ENCODE peak calls at places on chromosomes 3 and 15, in ten cellular contexts. V is activated effector memory CD4-positive, alpha-beta T cell treated with Interleukin-2 at 50 U/mL for 16 hours; L is progenitor cell of endocrine pancreas; Q is neural crest cell; R is stimulated activated CD8-positive, alpha-beta memory T cell treated with anti-CD3 and anti-CD28 coated beads, Interleukin-15, amount 100 ng/mL, for 24 hours; J is pancreas; Y is T47D; O is NCI-H1436; S is T follicular helper cell; F is lung. E is an unnamed sample.

GRCh38 chr3:62884041-62884870 is 9.0 kb upstream of the CADPS start:
- DNase-seq in V (no peak), L (no peak), Q (no peak), R (no peak), J (no peak), Y (no peak), O (no peak), S (no peak), F (no peak), E (no peak)

GRCh38 chr15:83200162-83200561 is 7.5 kb downstream of the HDGFL3 start:
- DNase-seq in V (no peak), L (no peak), Q (no peak), R (no peak), J (no peak), Y (no peak), O (no peak), S (no peak), F (no peak), E (no peak)

GRCh38 chr15:66178531-66178910 is 75.0 kb downstream of the MEGF11 start:
- DNase-seq in V (no peak), L (no peak), Q (no peak), R (no peak), J (no peak), Y (no peak), O (no peak), S (no peak), F (no peak), E (no peak)

GRCh38 chr3:143786229-143787199 is 61.8 kb downstream of the SLC9A9 start:
- DNase-seq in V (no peak), L (no peak), Q (no peak), R (no peak), J (no peak), Y (no peak), O (no peak), S (no peak), F (no peak), E (no peak)

GRCh38 chr3:66299893-66300292 is 79.1 kb downstream of the SLC25A26 start:
- DNase-seq in V (no peak), L (no peak), Q (no peak), R (no peak), J (no peak), Y (no peak), O (no peak), S (no peak), F (no peak), E (no peak)

GRCh38 chr3:49158108-49158709 is 7.9 kb downstream of the CCDC71 start:
- DNase-seq in V (peak), L (no peak), Q (peak), R (no peak), J (no peak), Y (peak), O (no peak), S (peak), F (peak), E (no peak)

GRCh38 chr3:196757876-196758739 is 18.5 kb downstream of the PAK2 start:
- DNase-seq in V (no peak), L (no peak), Q (no peak), R (no peak), J (no peak), Y (peak), O (no peak), S (no peak), F (no peak), E (no peak)

GRCh38 chr15:59918994-59919951 is 84.8 kb upstream of the FOXB1 start:
- DNase-seq in V (no peak), L (no peak), Q (no peak), R (no peak), J (no peak), Y (no peak), O (no peak), S (no peak), F (no peak), E (no peak)

GRCh38 chr3:126914226-126914625 is 68.7 kb upstream of the PLXNA1 start:
- DNase-seq in V (no peak), L (no peak), Q (no peak), R (no peak), J (no peak), Y (no peak), O (no peak), S (no peak), F (no peak), E (no peak)

GRCh38 chr3:105614288-105615030 is 247.8 kb downstream of the ALCAM start:
- DNase-seq in V (no peak), L (no peak), Q (no peak), R (no peak), J (no peak), Y (no peak), O (no peak), S (no peak), F (no peak), E (no peak)

GRCh38 chr3:62109534-62109933 is 263.8 kb downstream of the FEZF2 start:
- DNase-seq in V (no peak), L (no peak), Q (no peak), R (no peak), J (no peak), Y (no peak), O (no peak), S (no peak), F (no peak), E (no peak)

GRCh38 chr3:151051533-151051932 is 33.9 kb upstream of the MED12L start:
- DNase-seq in V (no peak), L (no peak), Q (no peak), R (no peak), J (no peak), Y (no peak), O (no peak), S (no peak), F (no peak), E (no peak)

GRCh38 chr15:68014219-68014618 is 39.9 kb upstream of the PIAS1 start:
- DNase-seq in V (no peak), L (no peak), Q (no peak), R (no peak), J (no peak), Y (no peak), O (no peak), S (no peak), F (no peak), E (no peak)

GRCh38 chr3:188202358-188203138 is 48.6 kb downstream of the LPP start:
- DNase-seq in V (no peak), L (no peak), Q (no peak), R (no peak), J (no peak), Y (peak), O (no peak), S (no peak), F (no peak), E (no peak)

GRCh38 chr3:138032567-138032966 is 22.6 kb downstream of the CLDN18 start:
- DNase-seq in V (no peak), L (no peak), Q (no peak), R (no peak), J (no peak), Y (no peak), O (no peak), S (no peak), F (no peak), E (no peak)

GRCh38 chr3:53056442-53056841 is 10.6 kb upstream of the SFMBT1 start:
- DNase-seq in V (no peak), L (no peak), Q (no peak), R (no peak), J (no peak), Y (peak), O (no peak), S (no peak), F (no peak), E (no peak)

GRCh38 chr15:60121845-60122244 is 117.7 kb downstream of the FOXB1 start:
- DNase-seq in V (no peak), L (no peak), Q (no peak), R (no peak), J (no peak), Y (no peak), O (no peak), S (no peak), F (no peak), E (no peak)

GRCh38 chr15:39919740-39920509 is at the start of gene GPR176:
- DNase-seq in V (peak), L (peak), Q (peak), R (no peak), J (peak), Y (no peak), O (no peak), S (no peak), F (peak), E (peak)

GRCh38 chr3:13954266-13954665 is 74.4 kb upstream of the WNT7A start:
- DNase-seq in V (no peak), L (no peak), Q (no peak), R (no peak), J (no peak), Y (peak), O (no peak), S (no peak), F (no peak), E (no peak)

GRCh38 chr3:47005212-47006144 is 26.0 kb downstream of the NBEAL2 start:
- DNase-seq in V (no peak), L (no peak), Q (no peak), R (no peak), J (peak), Y (peak), O (no peak), S (no peak), F (no peak), E (no peak)

GRCh38 chr3:192336286-192336685 is 391.1 kb downstream of the FGF12 start:
- DNase-seq in V (no peak), L (no peak), Q (no peak), R (no peak), J (no peak), Y (peak), O (no peak), S (no peak), F (no peak), E (no peak)

GRCh38 chr15:62163847-62164499 is 1.1 kb downstream of the C2CD4B start:
- DNase-seq in V (no peak), L (peak), Q (peak), R (no peak), J (peak), Y (no peak), O (no peak), S (no peak), F (no peak), E (no peak)

GRCh38 chr3:64530434-64531049 is 157.3 kb downstream of the ADAMTS9 start:
- DNase-seq in V (no peak), L (peak), Q (peak), R (no peak), J (peak), Y (peak), O (peak), S (no peak), F (peak), E (no peak)

GRCh38 chr3:3801510-3801841 is 2.2 kb downstream of the LRRN1 start:
- DNase-seq in V (no peak), L (no peak), Q (peak), R (no peak), J (no peak), Y (no peak), O (no peak), S (no peak), F (no peak), E (no peak)

GRCh38 chr3:158711886-158712285 is 20.4 kb downstream of the RARRES1 start:
- DNase-seq in V (no peak), L (no peak), Q (no peak), R (no peak), J (no peak), Y (no peak), O (no peak), S (no peak), F (no peak), E (no peak)

E was measured in T-helper 1 cell.